ENCODE peak calls at places on chromosomes 7 and 10, in eight cellular contexts. N is WERI-Rb-1; J is effector memory CD8-positive, alpha-beta T cell; T is T follicular helper cell; R is stimulated activated CD4-positive, alpha-beta T cell treated with anti-CD3 and anti-CD28 coated beads, TNF-alpha, amount 100 ng/mL, for 4 hours; O is ELR; M is upper lobe of right lung; I is suprapubic skin. S is an unnamed sample.

GRCh38 chr7:80614911-80615310 is 23.5 kb upstream of the CD36 start:
- DNase-seq in N (no peak), J (no peak), T (no peak), R (no peak), O (peak; percentile 43), M (no peak), I (no peak), S (no peak)

GRCh38 chr10:117137031-117137910 is 799 bp downstream of the VAX1 start:
- DNase-seq in N (peak; percentile 65), J (no peak), T (no peak), R (no peak), O (no peak), M (no peak), I (no peak), S (no peak)

GRCh38 chr7:123798527-123799188 is 46.3 kb upstream of the HYAL4 start:
- DNase-seq in N (no peak), J (no peak), T (no peak), R (no peak), O (no peak), M (no peak), I (no peak), S (no peak)

GRCh38 chr7:22565315-22565811 is 65.4 kb upstream of the STEAP1B start:
- DNase-seq in N (no peak), J (no peak), T (no peak), R (no peak), O (peak; percentile 93), M (no peak), I (no peak), S (no peak)

GRCh38 chr10:3451516-3452185 is 279.1 kb upstream of the PITRM1 start:
- DNase-seq in N (no peak), J (no peak), T (no peak), R (no peak), O (no peak), M (no peak), I (no peak), S (no peak)

GRCh38 chr7:1081931-1082401 is 5.9 kb upstream of the GPER1 start:
- DNase-seq in N (no peak), J (no peak), T (no peak), R (no peak), O (peak; percentile 52), M (no peak), I (no peak), S (no peak)

GRCh38 chr10:96585726-96586418 is 940 bp downstream of the TM9SF3 start:
- DNase-seq in N (no peak), J (peak; percentile 14), T (no peak), R (no peak), O (peak; percentile 17), M (no peak), I (no peak), S (no peak)

GRCh38 chr7:41007351-41007751 is 695.5 kb downstream of the INHBA start:
- DNase-seq in N (no peak), J (no peak), T (no peak), R (no peak), O (no peak), M (no peak), I (no peak), S (no peak)

GRCh38 chr10:5873515-5873995 is 16.1 kb downstream of the ANKRD16 start:
- DNase-seq in N (peak; percentile 40), J (peak; percentile 53), T (peak; percentile 41), R (peak; percentile 34), O (peak; percentile 74), M (no peak), I (peak; percentile 74), S (no peak)

GRCh38 chr10:16777473-16778370 is 39.5 kb downstream of the RSU1 start:
- DNase-seq in N (peak; percentile 8), J (peak; percentile 4), T (no peak), R (no peak), O (peak; percentile 70), M (no peak), I (no peak), S (no peak)

GRCh38 chr7:104156842-104157277 is 51.0 kb downstream of the ORC5 start:
- DNase-seq in N (no peak), J (no peak), T (no peak), R (no peak), O (peak; percentile 56), M (no peak), I (no peak), S (no peak)

GRCh38 chr7:134452991-134453473 is 5.9 kb downstream of the AKR1B1 start:
- DNase-seq in N (no peak), J (no peak), T (no peak), R (no peak), O (no peak), M (no peak), I (no peak), S (no peak)

GRCh38 chr7:99563650-99564049 is 5.2 kb downstream of the ZNF655 start:
- DNase-seq in N (no peak), J (no peak), T (no peak), R (no peak), O (peak; percentile 88), M (no peak), I (no peak), S (no peak)

GRCh38 chr10:90373911-90374310 is 483.9 kb downstream of the HTR7 start:
- DNase-seq in N (no peak), J (no peak), T (no peak), R (no peak), O (no peak), M (no peak), I (no peak), S (no peak)

GRCh38 chr10:23399701-23400144 is 39.2 kb upstream of the OTUD1 start:
- DNase-seq in N (no peak), J (no peak), T (no peak), R (no peak), O (peak; percentile 57), M (no peak), I (no peak), S (no peak)

GRCh38 chr7:101165958-101166602 is 711 bp upstream of the VGF start:
- DNase-seq in N (no peak), J (no peak), T (no peak), R (no peak), O (no peak), M (no peak), I (no peak), S (no peak)

GRCh38 chr7:35530124-35531109 is 164.5 kb downstream of the HERPUD2 start:
- DNase-seq in N (no peak), J (no peak), T (no peak), R (no peak), O (no peak), M (no peak), I (no peak), S (no peak)

GRCh38 chr7:116671681-116672595 is at the start of gene MET:
- DNase-seq in N (peak; percentile 81), J (no peak), T (no peak), R (peak; percentile 14), O (peak; percentile 90), M (peak; percentile 91), I (peak; percentile 85), S (peak; percentile 74)

GRCh38 chr7:69622960-69623359 is 24.7 kb downstream of the AUTS2 start:
- DNase-seq in N (no peak), J (no peak), T (no peak), R (no peak), O (no peak), M (no peak), I (no peak), S (no peak)

GRCh38 chr10:71753960-71754505 is 19.3 kb downstream of the VSIR start:
- DNase-seq in N (no peak), J (no peak), T (no peak), R (no peak), O (no peak), M (peak; percentile 57), I (no peak), S (no peak)

GRCh38 chr7:114086906-114087651 is 168.3 kb upstream of the PPP1R3A start:
- DNase-seq in N (peak; percentile 21), J (no peak), T (no peak), R (no peak), O (peak; percentile 33), M (peak; percentile 66), I (peak; percentile 64), S (no peak)

GRCh38 chr10:102195301-102195870 is 30.7 kb upstream of the ELOVL3 start:
- DNase-seq in N (no peak), J (no peak), T (no peak), R (no peak), O (peak; percentile 65), M (no peak), I (no peak), S (no peak)

GRCh38 chr10:16843252-16843870 is 26.1 kb upstream of the RSU1 start:
- DNase-seq in N (no peak), J (peak; percentile 32), T (no peak), R (no peak), O (peak; percentile 93), M (no peak), I (no peak), S (no peak)

GRCh38 chr10:113524539-113525490 is 28.0 kb upstream of the HABP2 start:
- DNase-seq in N (no peak), J (no peak), T (no peak), R (no peak), O (peak; percentile 30), M (no peak), I (no peak), S (no peak)

GRCh38 chr10:103854687-103855423 is 521 bp downstream of the SH3PXD2A start:
- DNase-seq in N (peak; percentile 48), J (no peak), T (no peak), R (peak; percentile 13), O (peak; percentile 58), M (no peak), I (no peak), S (no peak)

GRCh38 chr10:122530177-122530576 is 30.4 kb upstream of the DMBT1 start:
- DNase-seq in N (no peak), J (no peak), T (no peak), R (no peak), O (no peak), M (no peak), I (no peak), S (no peak)

GRCh38 chr7:130491841-130492518 is at the start of gene MEST:
- DNase-seq in N (no peak), J (no peak), T (no peak), R (no peak), O (peak; percentile 13), M (peak; percentile 64), I (no peak), S (no peak)

GRCh38 chr10:26821699-26822542 is 38.8 kb downstream of the ABI1 start:
- DNase-seq in N (no peak), J (no peak), T (no peak), R (no peak), O (no peak), M (no peak), I (no peak), S (no peak)

GRCh38 chr7:42495251-42495650 is 258.2 kb upstream of the GLI3 start:
- DNase-seq in N (no peak), J (no peak), T (no peak), R (no peak), O (peak; percentile 25), M (no peak), I (no peak), S (no peak)

GRCh38 chr7:121181357-121181756 is 147.4 kb upstream of the WNT16 start:
- DNase-seq in N (no peak), J (no peak), T (no peak), R (no peak), O (no peak), M (no peak), I (no peak), S (no peak)

GRCh38 chr10:43196131-43196980 is 58.1 kb downstream of the CSGALNACT2 start:
- DNase-seq in N (no peak), J (no peak), T (no peak), R (no peak), O (no peak), M (peak; percentile 57), I (no peak), S (no peak)

GRCh38 chr7:26090927-26091519 is 61.0 kb upstream of the NFE2L3 start:
- DNase-seq in N (no peak), J (no peak), T (no peak), R (no peak), O (peak; percentile 71), M (no peak), I (no peak), S (no peak)

GRCh38 chr7:92698237-92698841 is 108.1 kb upstream of the FAM133B start:
- DNase-seq in N (no peak), J (no peak), T (no peak), R (no peak), O (peak; percentile 91), M (no peak), I (no peak), S (no peak)

GRCh38 chr10:76829724-76830123 is 807.9 kb downstream of the KCNMA1 start:
- DNase-seq in N (no peak), J (no peak), T (no peak), R (no peak), O (no peak), M (no peak), I (no peak), S (no peak)